ENCODE peak calls at places on chromosomes 1 and 21, in six cellular contexts. E is Calu3, V is neural crest cell, Z is lower lobe of right lung, W is fibroblast of lung, S is GM13976. I is an unnamed sample.

GRCh38 chr1:25994402-25994801 is 3.5 kb downstream of the PAFAH2 start:
- DNase-seq in E (no peak), V (no peak), Z (no peak), W (no peak), S (no peak), I (no peak)

GRCh38 chr1:42167611-42168396 is 3.3 kb upstream of the GUCA2A start:
- DNase-seq in E (no peak), V (no peak), Z (no peak), W (no peak), S (no peak), I (no peak)

GRCh38 chr1:32695098-32695904 is 7.3 kb downstream of the SYNC start:
- DNase-seq in E (peak; percentile 45), V (no peak), Z (peak; percentile 82), W (peak; percentile 84), S (no peak), I (peak; percentile 72)

GRCh38 chr1:20076223-20076622 is 6.2 kb downstream of the PLA2G5 start:
- DNase-seq in E (no peak), V (no peak), Z (no peak), W (no peak), S (no peak), I (no peak)

GRCh38 chr1:198699167-198700015 is 60.6 kb downstream of the PTPRC start:
- DNase-seq in E (peak; percentile 82), V (peak; percentile 63), Z (peak; percentile 76), W (peak; percentile 52), S (no peak), I (no peak)

GRCh38 chr1:160449494-160449893 is 49.1 kb downstream of the VANGL2 start:
- DNase-seq in E (no peak), V (no peak), Z (no peak), W (no peak), S (no peak), I (no peak)

GRCh38 chr1:229368347-229368746 is 25.5 kb upstream of the CCSAP start:
- DNase-seq in E (no peak), V (no peak), Z (no peak), W (no peak), S (no peak), I (no peak)

GRCh38 chr1:18957532-18958295 is 1.2 kb upstream of the IFFO2 start:
- DNase-seq in E (peak; percentile 82), V (no peak), Z (no peak), W (peak; percentile 50), S (no peak), I (no peak)

GRCh38 chr1:247647864-247648263 is 31.7 kb downstream of the OR13G1 start:
- DNase-seq in E (no peak), V (no peak), Z (no peak), W (no peak), S (no peak), I (no peak)

GRCh38 chr21:34733866-34734265 is 65.1 kb downstream of the CLIC6 start:
- DNase-seq in E (no peak), V (no peak), Z (no peak), W (peak; percentile 22), S (no peak), I (no peak)

GRCh38 chr1:33517596-33518250 is 45.3 kb downstream of the ZSCAN20 start:
- DNase-seq in E (no peak), V (no peak), Z (no peak), W (peak; percentile 7), S (no peak), I (no peak)

GRCh38 chr1:64543831-64544230 is 73.9 kb downstream of the CACHD1 start:
- DNase-seq in E (no peak), V (no peak), Z (no peak), W (peak; percentile 51), S (no peak), I (no peak)

GRCh38 chr1:119906927-119907652 is 10.8 kb upstream of the ADAM30 start:
- DNase-seq in E (no peak), V (no peak), Z (no peak), W (no peak), S (no peak), I (no peak)

GRCh38 chr1:15296602-15297321 is 49.7 kb downstream of the FHAD1 start:
- DNase-seq in E (no peak), V (no peak), Z (no peak), W (no peak), S (no peak), I (no peak)

GRCh38 chr1:212685429-212685828 is 14.2 kb downstream of the BATF3 start:
- DNase-seq in E (no peak), V (no peak), Z (no peak), W (no peak), S (no peak), I (no peak)

GRCh38 chr1:193574925-193575324 is 388.5 kb upstream of the B3GALT2 start:
- DNase-seq in E (no peak), V (no peak), Z (no peak), W (no peak), S (no peak), I (no peak)

GRCh38 chr1:206579747-206580437 is 32.4 kb downstream of the EIF2D start:
- DNase-seq in E (no peak), V (no peak), Z (peak; percentile 92), W (peak; percentile 86), S (peak; percentile 84), I (peak; percentile 54)

GRCh38 chr1:182446033-182446669 is 3.8 kb upstream of the RGSL1 start:
- DNase-seq in E (peak; percentile 60), V (peak; percentile 35), Z (no peak), W (peak; percentile 14), S (peak; percentile 66), I (peak; percentile 43)

GRCh38 chr1:48236716-48237470 is 14.4 kb downstream of the SLC5A9 start:
- DNase-seq in E (peak; percentile 12), V (no peak), Z (no peak), W (peak; percentile 23), S (peak; percentile 68), I (no peak)

GRCh38 chr1:116330342-116330652 is 42.7 kb upstream of the ATP1A1 start:
- DNase-seq in E (no peak), V (no peak), Z (peak; percentile 66), W (no peak), S (no peak), I (no peak)

GRCh38 chr1:225617479-225617878 is 35.4 kb downstream of the ENAH start:
- DNase-seq in E (no peak), V (no peak), Z (no peak), W (peak; percentile 51), S (no peak), I (peak; percentile 37)

GRCh38 chr1:2913091-2913490 is 108.2 kb upstream of the ACTRT2 start:
- DNase-seq in E (no peak), V (no peak), Z (no peak), W (no peak), S (no peak), I (no peak)

GRCh38 chr1:200240655-200241054 is 169.2 kb downstream of the ZNF281 start:
- DNase-seq in E (no peak), V (no peak), Z (no peak), W (no peak), S (no peak), I (no peak)

GRCh38 chr1:53754484-53755312 is 15.7 kb upstream of the GLIS1 start:
- DNase-seq in E (peak; percentile 46), V (peak; percentile 39), Z (no peak), W (peak; percentile 57), S (peak; percentile 60), I (peak; percentile 61)

GRCh38 chr1:199522936-199523335 is 504.6 kb upstream of the NR5A2 start:
- DNase-seq in E (no peak), V (no peak), Z (no peak), W (peak; percentile 34), S (no peak), I (peak; percentile 27)

GRCh38 chr1:145962157-145963102 is 1.9 kb downstream of the ANKRD34A start:
- DNase-seq in E (no peak), V (no peak), Z (no peak), W (no peak), S (peak; percentile 58), I (no peak)

DNA sequence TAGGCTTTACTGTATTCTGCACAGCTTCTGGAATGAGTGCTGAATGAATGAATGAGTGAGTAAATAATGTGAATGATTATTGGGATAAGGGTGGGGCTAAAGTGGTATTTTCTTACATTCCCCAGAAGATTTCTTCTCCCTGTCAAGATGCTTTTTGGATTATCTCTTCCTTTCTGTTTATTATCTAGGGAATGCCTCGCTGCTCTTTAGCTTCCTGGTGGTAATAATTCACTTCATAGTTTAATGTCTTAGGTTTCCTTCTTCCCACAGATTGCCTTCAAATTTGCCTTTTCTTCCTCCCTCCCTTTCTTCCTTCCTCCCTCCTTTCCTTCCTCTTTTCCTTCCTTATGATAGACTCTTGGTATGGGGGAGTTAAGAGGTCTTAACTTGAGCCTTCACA is 24.0 kb downstream of the DDR2 start:
- DNase-seq in E (no peak), V (no peak), Z (no peak), W (no peak), S (no peak), I (no peak)
- TF ChIP-seq CTCF in E (no peak), V (no peak), Z (no peak), W (no peak), S (no peak), I (no peak)

GRCh38 chr1:6249732-6250689 is 6.0 kb downstream of the HES3 start:
- DNase-seq in E (no peak), V (no peak), Z (no peak), W (no peak), S (no peak), I (no peak)
- TF ChIP-seq CTCF in E (no peak), V (no peak), Z (no peak), W (no peak), S (no peak), I (no peak)

GRCh38 chr1:56973898-56974752 is 8.3 kb upstream of the C8B start:
- DNase-seq in E (no peak), V (no peak), Z (no peak), W (no peak), S (no peak), I (no peak)

GRCh38 chr1:56970280-56970679 is 4.5 kb upstream of the C8B start:
- DNase-seq in E (no peak), V (no peak), Z (no peak), W (no peak), S (no peak), I (no peak)

GRCh38 chr1:56968878-56969495 is 3.2 kb upstream of the C8B start:
- DNase-seq in E (no peak), V (no peak), Z (no peak), W (no peak), S (no peak), I (no peak)

GRCh38 chr1:56975446-56975845 is 9.6 kb upstream of the C8B start:
- DNase-seq in E (no peak), V (no peak), Z (no peak), W (no peak), S (no peak), I (no peak)

GRCh38 chr1:56972971-56973370 is 7.2 kb upstream of the C8B start:
- DNase-seq in E (no peak), V (no peak), Z (no peak), W (no peak), S (no peak), I (no peak)
- TF ChIP-seq CTCF in E (no peak), V (no peak), Z (no peak), W (no peak), S (no peak), I (no peak)

DNA sequence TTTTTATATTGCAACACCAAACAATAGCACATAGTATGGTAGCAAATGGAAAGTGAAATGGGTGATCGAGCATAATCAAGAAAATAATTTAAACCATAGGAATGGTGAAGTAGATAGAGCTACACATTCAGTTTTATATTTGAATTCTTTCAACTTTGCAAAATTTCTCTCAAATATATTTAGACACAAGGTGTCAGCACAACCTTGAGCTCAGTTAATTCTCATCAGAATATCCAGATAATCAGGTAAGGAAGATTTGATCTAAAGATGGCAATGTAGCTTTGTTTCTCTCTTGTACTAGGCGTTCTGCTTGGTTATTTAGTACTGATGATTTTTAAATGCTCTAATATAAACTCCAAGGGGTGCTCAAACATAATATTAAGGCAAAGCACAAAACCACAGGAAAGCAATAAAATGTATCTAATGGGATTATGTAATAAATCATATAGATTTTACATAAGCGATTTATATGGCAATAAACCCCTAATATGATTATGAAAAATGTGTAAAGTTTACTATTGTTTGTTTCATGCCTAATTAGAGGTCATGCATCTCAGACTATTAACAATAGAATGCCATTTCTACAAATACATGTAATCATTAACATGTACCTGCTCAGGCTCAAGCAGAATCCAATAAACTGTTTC is 32.4 kb upstream of the SERTAD4 start:
- DNase-seq in E (no peak), V (no peak), Z (no peak), W (no peak), S (no peak), I (no peak)
- TF ChIP-seq CTCF in E (no peak), V (no peak), Z (peak; percentile 6), W (no peak), S (no peak), I (no peak)

I was measured in HFFc6.